ENCODE peak calls at places on chromosome 18, in five cellular contexts. F is NCI-H2081, I is prostate gland, A is RPMI8226, B is Karpas-422. V is an unnamed sample.

GRCh38 chr18:13463526-13463925 is 245.0 kb downstream of the LDLRAD4 start:
- DNase-seq in F (no peak), A (no peak), I (no peak), B (no peak), V (no peak)

GRCh38 chr18:63162271-63163014 is 157.1 kb downstream of the BCL2 start:
- DNase-seq in F (no peak), B (peak), I (no peak), A (peak), V (no peak)

GRCh38 chr18:48863432-48864065 is 87.2 kb downstream of the SMAD7 start:
- DNase-seq in B (no peak), A (no peak), F (no peak), I (no peak), V (no peak)

GRCh38 chr18:5970032-5970431 is 74.7 kb upstream of the TMEM200C start:
- DNase-seq in B (no peak), F (no peak), A (no peak), I (no peak), V (no peak)

GRCh38 chr18:45916302-45916701 is 50.8 kb downstream of the EPG5 start:
- DNase-seq in A (peak), I (no peak), B (peak), F (no peak), V (no peak)

GRCh38 chr18:9642799-9643445 is 28.6 kb upstream of the PPP4R1 start:
- DNase-seq in F (no peak), B (peak), A (no peak), I (no peak), V (no peak)

GRCh38 chr18:50099725-50100414 is 95.1 kb downstream of the MYO5B start:
- DNase-seq in A (no peak), B (no peak), F (no peak), I (no peak), V (no peak)

GRCh38 chr18:5447442-5447841 is 96.4 kb downstream of the EPB41L3 start:
- DNase-seq in B (no peak), F (no peak), I (no peak), A (no peak), V (no peak)

GRCh38 chr18:26777316-26778053 is 88.0 kb downstream of the AQP4 start:
- DNase-seq in A (no peak), B (no peak), I (no peak), F (no peak), V (no peak)

GRCh38 chr18:67766930-67767329 is 250.4 kb upstream of the DSEL start:
- DNase-seq in I (no peak), F (no peak), B (no peak), A (no peak), V (no peak)

V was measured in amygdala.